ENCODE peak calls at places on chromosomes 6 and 20, in five cellular contexts. P is endothelial cell of umbilical vein, N is ascending aorta, S is cardiac muscle cell, Z is small intestine. V is an unnamed sample. For H3K36me3, the result is how much of the 10 kb centered on the place peaks cover.

GRCh38 chr20:48002517-48002970 is 217.3 kb upstream of the SULF2 start:
- DNase-seq in P (no peak), N (no peak), S (no peak), Z (no peak), V (no peak)

GRCh38 chr20:4850960-4851359 is 129.3 kb downstream of the PRND start:
- DNase-seq in P (no peak), N (no peak), S (no peak), Z (no peak), V (no peak)

GRCh38 chr6:170221052-170221752 is 69.7 kb downstream of the DLL1 start:
- DNase-seq in P (no peak), N (no peak), S (no peak), Z (no peak), V (no peak)

GRCh38 chr20:38275815-38276550 is 15.4 kb upstream of the KIAA1755 start:
- DNase-seq in P (peak), N (no peak), S (no peak), Z (no peak), V (no peak)

GRCh38 chr20:46132705-46133120 is 14.6 kb downstream of the CD40 start:
- DNase-seq in P (peak), N (no peak), S (peak), Z (peak), V (peak)

GRCh38 chr6:132333639-132334516 is 67.4 kb downstream of the MOXD1 start:
- DNase-seq in P (peak), N (no peak), S (peak), Z (peak), V (no peak)

GRCh38 chr6:133837801-133838349 is 51.0 kb upstream of the TCF21 start:
- DNase-seq in P (peak), N (no peak), S (peak), Z (peak), V (peak)

GRCh38 chr6:128605961-128606360 is 85.6 kb upstream of the PTPRK start:
- DNase-seq in P (no peak), N (no peak), S (no peak), Z (no peak), V (no peak)

GRCh38 chr6:138944412-138944811 is 43.6 kb downstream of the REPS1 start:
- DNase-seq in P (peak), N (no peak), S (no peak), Z (no peak), V (no peak)

GRCh38 chr6:38387994-38388393 is 251.7 kb downstream of the BTBD9 start:
- DNase-seq in P (no peak), N (no peak), S (no peak), Z (no peak), V (no peak)

GRCh38 chr6:106421491-106421890 is 61.0 kb downstream of the CRYBG1 start:
- DNase-seq in P (no peak), N (no peak), S (no peak), Z (no peak), V (no peak)

GRCh38 chr20:63253438-63254236 is 626 bp downstream of the NKAIN4 start:
- DNase-seq in P (no peak), N (no peak), S (peak), Z (no peak), V (no peak)

GRCh38 chr6:84183430-84183829 is 44.0 kb downstream of the CEP162 start:
- DNase-seq in P (no peak), N (no peak), S (no peak), Z (no peak), V (no peak)

GRCh38 chr20:36813784-36814136 is 40.2 kb upstream of the DSN1 start:
- DNase-seq in P (no peak), N (no peak), S (no peak), Z (no peak), V (no peak)
- H3K36me3 ChIP-seq in P (under half), N (half or more), S (under half), Z (under half), V (half or more)

GRCh38 chr6:43040542-43041257 is 13.0 kb downstream of the CUL7 start:
- DNase-seq in P (no peak), N (no peak), S (no peak), Z (no peak), V (no peak)
- H3K36me3 ChIP-seq in P (half or more), N (half or more), S (half or more), Z (under half), V (under half)

DNA sequence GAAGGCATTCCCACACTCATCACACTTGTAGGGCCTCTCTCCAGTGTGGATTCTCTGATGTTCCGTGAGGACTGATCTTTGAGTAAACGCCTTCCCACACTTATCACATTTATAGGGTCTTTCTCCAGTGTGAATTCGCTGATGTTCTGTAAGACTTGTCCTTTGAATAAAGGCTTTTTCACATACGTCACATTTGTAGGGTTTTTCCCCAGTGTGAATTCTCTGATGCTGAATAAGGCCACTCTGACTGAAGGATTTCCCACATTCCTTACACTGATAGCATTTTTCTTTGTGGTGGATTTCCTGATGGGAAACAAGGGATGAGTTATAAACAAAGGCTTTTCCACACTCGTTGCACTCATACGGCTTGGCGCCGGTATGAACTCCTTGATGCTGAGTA is 8.9 kb downstream of the ZSCAN12 start:
- DNase-seq in P (no peak), N (no peak), S (no peak), Z (no peak), V (no peak)
- H3K36me3 ChIP-seq in P (under half), N (half or more), S (under half), Z (under half), V (half or more)

GRCh38 chr6:35081426-35081851 is 59.7 kb downstream of the TCP11 start:
- DNase-seq in P (peak), N (no peak), S (no peak), Z (no peak), V (no peak)
- H3K36me3 ChIP-seq in P (half or more), N (half or more), S (under half), Z (under half), V (under half)

GRCh38 chr20:44997668-44998067 is 31.4 kb downstream of the STK4 start:
- DNase-seq in P (no peak), N (no peak), S (no peak), Z (no peak), V (no peak)
- H3K36me3 ChIP-seq in P (under half), N (half or more), S (under half), Z (under half), V (under half)

V was measured in BE2C.